ENCODE peak calls at places on chromosomes 7 and 10, in seven cellular contexts. W, N, C, H, J, M and P are unnamed samples.

GRCh38 chr7:33298848-33299247 is 169.5 kb downstream of the BBS9 start:
- DNase-seq in W (no peak), N (no peak), C (no peak), H (no peak), J (no peak), M (no peak), P (no peak)

GRCh38 chr10:12214763-12215218 is 18.8 kb downstream of the CDC123 start:
- DNase-seq in W (no peak), N (peak), C (peak), H (no peak), J (no peak), M (peak), P (peak)

GRCh38 chr10:131928248-131929095 is 27.7 kb downstream of the PPP2R2D start:
- DNase-seq in W (no peak), N (peak), C (no peak), H (no peak), J (no peak), M (peak), P (no peak)

GRCh38 chr7:55569269-55569663 is 3.0 kb downstream of the VOPP1 start:
- DNase-seq in W (no peak), N (no peak), C (no peak), H (no peak), J (no peak), M (no peak), P (no peak)

GRCh38 chr7:98250789-98251188 is 1.2 kb downstream of the TECPR1 start:
- DNase-seq in W (no peak), N (no peak), C (peak), H (no peak), J (no peak), M (no peak), P (no peak)

GRCh38 chr10:80498833-80499671 is 38.6 kb upstream of the SH2D4B start:
- DNase-seq in W (peak), N (peak), C (no peak), H (peak), J (peak), M (peak), P (peak)

GRCh38 chr7:101650579-101651081 is 21.5 kb upstream of the MYL10 start:
- DNase-seq in W (no peak), N (no peak), C (peak), H (no peak), J (no peak), M (no peak), P (peak)

GRCh38 chr10:70437721-70438120 is 3.8 kb downstream of the NODAL start:
- DNase-seq in W (no peak), N (no peak), C (no peak), H (no peak), J (no peak), M (no peak), P (no peak)

GRCh38 chr10:112768121-112768520 is 181.9 kb upstream of the TCF7L2 start:
- DNase-seq in W (no peak), N (no peak), C (no peak), H (no peak), J (no peak), M (no peak), P (no peak)

GRCh38 chr7:24587853-24588252 is 14.6 kb downstream of the PALS2 start:
- DNase-seq in W (no peak), N (no peak), C (peak), H (no peak), J (no peak), M (no peak), P (peak)

GRCh38 chr7:106788637-106789036 is 76.4 kb upstream of the PIK3CG start:
- DNase-seq in W (no peak), N (no peak), C (no peak), H (no peak), J (no peak), M (no peak), P (no peak)

GRCh38 chr10:75926763-75927162 is 495.3 kb downstream of the LRMDA start:
- DNase-seq in W (peak), N (no peak), C (no peak), H (no peak), J (no peak), M (peak), P (no peak)

GRCh38 chr7:100142461-100142860 is 6.3 kb upstream of the LAMTOR4 start:
- DNase-seq in W (no peak), N (no peak), C (no peak), H (no peak), J (no peak), M (no peak), P (no peak)

GRCh38 chr7:95840953-95841950 is 68.9 kb downstream of the DYNC1I1 start:
- DNase-seq in W (no peak), N (no peak), C (no peak), H (no peak), J (no peak), M (no peak), P (no peak)

GRCh38 chr7:142948603-142949002 is 9.3 kb downstream of the LLCFC1 start:
- DNase-seq in W (no peak), N (no peak), C (no peak), H (no peak), J (no peak), M (no peak), P (no peak)

GRCh38 chr7:131097662-131098376 is 229.9 kb upstream of the MKLN1 start:
- DNase-seq in W (no peak), N (no peak), C (no peak), H (no peak), J (no peak), M (no peak), P (no peak)

GRCh38 chr10:100637785-100638184 is 102.0 kb downstream of the HIF1AN start:
- DNase-seq in W (no peak), N (no peak), C (no peak), H (no peak), J (no peak), M (no peak), P (no peak)

GRCh38 chr10:127374074-127374680 is 174.9 kb upstream of the NPS start:
- DNase-seq in W (no peak), N (no peak), C (no peak), H (no peak), J (no peak), M (no peak), P (no peak)

GRCh38 chr7:130380861-130381455 is 664 bp downstream of the CPA1 start:
- DNase-seq in W (no peak), N (no peak), C (no peak), H (no peak), J (no peak), M (no peak), P (no peak)

GRCh38 chr10:29501692-29502091 is 133.1 kb downstream of the SVIL start:
- DNase-seq in W (no peak), N (no peak), C (no peak), H (no peak), J (no peak), M (peak), P (peak)

GRCh38 chr7:28755255-28755654 is 202.9 kb downstream of the TRIL start:
- DNase-seq in W (no peak), N (no peak), C (no peak), H (no peak), J (no peak), M (peak), P (peak)

GRCh38 chr7:108094933-108095710 is 35.0 kb downstream of the LAMB4 start:
- DNase-seq in W (no peak), N (peak), C (peak), H (no peak), J (peak), M (peak), P (peak)

GRCh38 chr7:128427289-128427891 is 17.6 kb upstream of the IMPDH1 start:
- DNase-seq in W (no peak), N (no peak), C (peak), H (no peak), J (peak), M (peak), P (peak)

GRCh38 chr10:51675088-51675487 is 24.3 kb downstream of the CSTF2T start:
- DNase-seq in W (no peak), N (no peak), C (no peak), H (no peak), J (no peak), M (peak), P (no peak)

GRCh38 chr10:47402681-47403301 is 18.7 kb upstream of the ZNF488 start:
- DNase-seq in W (no peak), N (peak), C (no peak), H (no peak), J (no peak), M (peak), P (peak)

GRCh38 chr7:16078076-16078952 is 343.0 kb downstream of the CRPPA start:
- DNase-seq in W (no peak), N (peak), C (peak), H (no peak), J (peak), M (peak), P (peak)

GRCh38 chr7:106723398-106723797 is 62.4 kb upstream of the CCDC71L start:
- DNase-seq in W (no peak), N (no peak), C (no peak), H (no peak), J (no peak), M (no peak), P (no peak)

GRCh38 chr7:28613262-28613661 is 200.9 kb downstream of the CREB5 start:
- DNase-seq in W (no peak), N (no peak), C (no peak), H (no peak), J (no peak), M (no peak), P (no peak)

GRCh38 chr10:1420663-1421362 is 316.5 kb downstream of the ADARB2 start:
- DNase-seq in W (peak), N (peak), C (peak), H (no peak), J (peak), M (no peak), P (no peak)

GRCh38 chr10:93259126-93259525 is 185.4 kb downstream of the CYP26A1 start:
- DNase-seq in W (no peak), N (no peak), C (no peak), H (no peak), J (no peak), M (no peak), P (peak)

GRCh38 chr7:105849122-105849855 is 27.1 kb downstream of the ATXN7L1 start:
- DNase-seq in W (no peak), N (no peak), C (peak), H (no peak), J (no peak), M (no peak), P (no peak)

GRCh38 chr10:44383749-44384600 is 922 bp downstream of the CXCL12 start:
- DNase-seq in W (no peak), N (peak), C (no peak), H (no peak), J (no peak), M (peak), P (peak)

GRCh38 chr10:15427836-15428414 is 56.8 kb upstream of the FAM171A1 start:
- DNase-seq in W (no peak), N (no peak), C (peak), H (no peak), J (no peak), M (peak), P (peak)

GRCh38 chr7:70681847-70682350 is 450.0 kb upstream of the GALNT17 start:
- DNase-seq in W (no peak), N (no peak), C (peak), H (no peak), J (no peak), M (no peak), P (no peak)

GRCh38 chr7:7329321-7329720 is 147.0 kb downstream of the C1GALT1 start:
- DNase-seq in W (no peak), N (no peak), C (no peak), H (no peak), J (no peak), M (no peak), P (no peak)

GRCh38 chr10:4062072-4062471 is 277.1 kb upstream of the KLF6 start:
- DNase-seq in W (no peak), N (no peak), C (no peak), H (no peak), J (no peak), M (no peak), P (no peak)

GRCh38 chr10:89852872-89853271 is 151.5 kb downstream of the KIF20B start:
- DNase-seq in W (no peak), N (no peak), C (no peak), H (no peak), J (no peak), M (no peak), P (no peak)
- TF ChIP-seq CTCF in W (no peak), N (no peak), C (no peak), H (no peak), J (peak), M (no peak), P (no peak)

GRCh38 chr10:122984708-122985107 is 4.5 kb downstream of the PSTK start:
- DNase-seq in W (no peak), N (no peak), C (no peak), H (no peak), J (no peak), M (no peak), P (no peak)

GRCh38 chr10:122983898-122984297 is 3.7 kb downstream of the PSTK start:
- DNase-seq in W (no peak), N (no peak), C (no peak), H (no peak), J (no peak), M (no peak), P (no peak)

GRCh38 chr10:122980209-122981065 is at the start of gene PSTK:
- DNase-seq in W (peak), N (peak), C (peak), H (peak), J (peak), M (peak), P (peak)

GRCh38 chr10:122986340-122986739 is 6.1 kb downstream of the PSTK start:
- DNase-seq in W (no peak), N (no peak), C (no peak), H (no peak), J (no peak), M (peak), P (no peak)

GRCh38 chr10:122981066-122981464 is 864 bp downstream of the PSTK start:
- DNase-seq in W (no peak), N (no peak), C (peak), H (no peak), J (peak), M (peak), P (peak)
- H3K4me3 ChIP-seq in W (peak), N (peak), C (peak), H (peak), J (peak), M (peak), P (peak)

GRCh38 chr10:42836771-42837468 is 54.3 kb downstream of the BMS1 start:
- DNase-seq in W (no peak), N (no peak), C (no peak), H (no peak), J (no peak), M (peak), P (peak)
- TF ChIP-seq CTCF in W (peak), N (no peak), C (no peak), H (no peak), J (peak), M (no peak), P (peak)

GRCh38 chr10:60731134-60731883 is 47.0 kb upstream of the CDK1 start:
- DNase-seq in W (no peak), N (no peak), C (peak), H (no peak), J (no peak), M (no peak), P (no peak)
- H3K4me3 ChIP-seq in W (no peak), N (no peak), C (peak), H (peak), J (no peak), M (no peak), P (no peak)

DNA sequence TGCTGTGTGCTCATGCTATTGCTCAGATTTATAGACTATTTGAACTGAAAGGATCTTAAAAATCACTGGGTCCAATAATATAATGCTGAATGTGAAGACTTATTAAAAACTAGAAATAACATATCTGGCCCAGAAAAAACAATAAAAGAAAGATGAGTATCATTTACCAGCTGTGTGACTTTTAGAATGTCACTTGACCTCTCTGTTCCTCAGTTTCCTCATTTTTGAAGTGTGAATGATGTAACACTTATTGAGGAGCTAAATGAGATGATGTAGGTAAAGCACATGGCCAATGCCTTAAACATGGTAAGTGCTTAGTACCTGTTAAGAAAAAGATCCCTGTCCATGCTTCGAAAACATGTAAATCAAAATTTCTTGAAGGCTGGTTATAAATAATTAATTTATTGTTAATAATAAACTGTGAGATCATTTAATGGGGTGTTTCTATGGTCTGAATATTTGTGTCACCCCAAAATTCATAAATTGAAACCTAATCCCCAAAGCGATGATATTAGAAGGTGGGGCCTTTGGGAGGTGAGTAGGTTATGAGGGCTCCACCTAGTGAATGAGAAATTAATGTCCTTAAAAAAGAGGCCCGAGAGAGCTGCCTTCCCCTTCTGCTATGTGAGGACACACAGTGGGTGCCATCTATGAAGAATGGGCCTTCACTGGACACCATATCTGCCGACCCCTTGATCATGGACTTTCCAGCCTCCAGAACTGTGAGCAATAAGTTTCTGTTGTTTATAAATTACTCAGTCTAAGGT is 13.0 kb downstream of the DNTT start:
- DNase-seq in W (no peak), N (no peak), C (no peak), H (no peak), J (no peak), M (no peak), P (no peak)
- TF ChIP-seq CTCF in W (no peak), N (no peak), C (no peak), H (no peak), J (peak), M (no peak), P (no peak)

DNA sequence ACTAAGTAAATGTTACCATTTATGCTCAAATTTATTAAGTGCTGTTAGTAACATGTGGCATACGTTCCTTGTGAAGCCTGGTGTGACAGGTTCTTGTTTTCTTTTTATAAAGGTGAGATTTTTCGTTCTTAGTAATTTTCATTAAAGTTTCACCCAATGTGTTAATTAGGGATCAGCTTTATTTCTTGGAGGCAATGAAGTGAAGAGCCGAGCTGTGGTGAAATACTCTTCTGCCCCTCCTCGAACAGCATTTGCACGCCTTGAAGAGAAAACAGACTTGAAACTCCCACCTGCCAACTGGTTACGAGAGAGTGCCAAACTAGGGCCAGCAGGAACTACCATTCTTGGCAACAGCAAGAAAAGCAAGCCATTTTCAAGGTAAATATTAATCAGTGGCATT is 1.5 kb downstream of the EDRF1 start:
- DNase-seq in W (no peak), N (no peak), C (peak), H (no peak), J (no peak), M (no peak), P (no peak)
- H3K4me3 ChIP-seq in W (no peak), N (no peak), C (peak), H (peak), J (peak), M (no peak), P (no peak)

GRCh38 chr10:114458955-114459354 is 54.7 kb upstream of the AFAP1L2 start:
- DNase-seq in W (no peak), N (no peak), C (peak), H (no peak), J (no peak), M (peak), P (no peak)
- TF ChIP-seq CTCF in W (peak), N (peak), C (peak), H (peak), J (peak), M (no peak), P (peak)